ENCODE peak calls at places on chromosomes 11 and 22, in eight cellular contexts. One of them, this sample, is unnamed.

GRCh38 chr11:120331301-120331966 is 4.8 kb upstream of the ARHGEF12 start:
- DNase-seq in iPS-NIHi11: no peak
- DNase-seq in NCI-H146: no peak
- DNase-seq in GM04504: no peak
- DNase-seq in HEK293T: no peak
- DNase-seq in CD4-positive, alpha-beta memory T cell: no peak
- DNase-seq in activated naive CD8-positive, alpha-beta T cell treated with anti-CD3 and anti-CD28 coated beads, Interleukin-2, amount 50 U/mL, for 16 hours: no peak
- DNase-seq in H1: no peak
- DNase-seq in this sample: no peak

GRCh38 chr11:128467610-128468041 is 119.7 kb downstream of the ETS1 start:
- DNase-seq in iPS-NIHi11: no peak
- DNase-seq in NCI-H146: no peak
- DNase-seq in GM04504: peak
- DNase-seq in HEK293T: no peak
- DNase-seq in CD4-positive, alpha-beta memory T cell: peak
- DNase-seq in activated naive CD8-positive, alpha-beta T cell treated with anti-CD3 and anti-CD28 coated beads, Interleukin-2, amount 50 U/mL, for 16 hours: no peak
- DNase-seq in H1: no peak
- DNase-seq in this sample: no peak

GRCh38 chr11:128886401-128887119 is 4.6 kb upstream of the KCNJ5 start:
- DNase-seq in iPS-NIHi11: no peak
- DNase-seq in NCI-H146: peak
- DNase-seq in GM04504: no peak
- DNase-seq in HEK293T: peak
- DNase-seq in CD4-positive, alpha-beta memory T cell: no peak
- DNase-seq in activated naive CD8-positive, alpha-beta T cell treated with anti-CD3 and anti-CD28 coated beads, Interleukin-2, amount 50 U/mL, for 16 hours: no peak
- DNase-seq in H1: no peak
- DNase-seq in this sample: peak

GRCh38 chr11:62931501-62932278 is 10.5 kb upstream of the CHRM1 start:
- DNase-seq in iPS-NIHi11: no peak
- DNase-seq in NCI-H146: no peak
- DNase-seq in GM04504: no peak
- DNase-seq in HEK293T: no peak
- DNase-seq in CD4-positive, alpha-beta memory T cell: no peak
- DNase-seq in activated naive CD8-positive, alpha-beta T cell treated with anti-CD3 and anti-CD28 coated beads, Interleukin-2, amount 50 U/mL, for 16 hours: no peak
- DNase-seq in H1: no peak
- DNase-seq in this sample: no peak

GRCh38 chr11:255176-255575 is 18.4 kb downstream of the PSMD13 start:
- DNase-seq in iPS-NIHi11: no peak
- DNase-seq in NCI-H146: no peak
- DNase-seq in GM04504: no peak
- DNase-seq in HEK293T: no peak
- DNase-seq in CD4-positive, alpha-beta memory T cell: no peak
- DNase-seq in activated naive CD8-positive, alpha-beta T cell treated with anti-CD3 and anti-CD28 coated beads, Interleukin-2, amount 50 U/mL, for 16 hours: no peak
- DNase-seq in H1: no peak
- DNase-seq in this sample: no peak

GRCh38 chr11:118899706-118900360 is 16.1 kb downstream of the CXCR5 start:
- DNase-seq in iPS-NIHi11: no peak
- DNase-seq in NCI-H146: no peak
- DNase-seq in GM04504: no peak
- DNase-seq in HEK293T: no peak
- DNase-seq in CD4-positive, alpha-beta memory T cell: peak
- DNase-seq in activated naive CD8-positive, alpha-beta T cell treated with anti-CD3 and anti-CD28 coated beads, Interleukin-2, amount 50 U/mL, for 16 hours: no peak
- DNase-seq in H1: no peak
- DNase-seq in this sample: no peak

GRCh38 chr11:11786771-11787170 is 55.0 kb upstream of the USP47 start:
- DNase-seq in iPS-NIHi11: peak
- DNase-seq in NCI-H146: no peak
- DNase-seq in GM04504: no peak
- DNase-seq in HEK293T: peak
- DNase-seq in CD4-positive, alpha-beta memory T cell: no peak
- DNase-seq in activated naive CD8-positive, alpha-beta T cell treated with anti-CD3 and anti-CD28 coated beads, Interleukin-2, amount 50 U/mL, for 16 hours: no peak
- DNase-seq in H1: no peak
- DNase-seq in this sample: no peak

GRCh38 chr11:1834132-1834610 is 619 bp upstream of the SYT8 start:
- DNase-seq in iPS-NIHi11: peak
- DNase-seq in NCI-H146: no peak
- DNase-seq in GM04504: no peak
- DNase-seq in HEK293T: no peak
- DNase-seq in CD4-positive, alpha-beta memory T cell: peak
- DNase-seq in activated naive CD8-positive, alpha-beta T cell treated with anti-CD3 and anti-CD28 coated beads, Interleukin-2, amount 50 U/mL, for 16 hours: no peak
- DNase-seq in H1: no peak
- DNase-seq in this sample: no peak

GRCh38 chr11:117020287-117020686 is 77.9 kb downstream of the SIK3 start:
- DNase-seq in iPS-NIHi11: no peak
- DNase-seq in NCI-H146: no peak
- DNase-seq in GM04504: no peak
- DNase-seq in HEK293T: no peak
- DNase-seq in CD4-positive, alpha-beta memory T cell: no peak
- DNase-seq in activated naive CD8-positive, alpha-beta T cell treated with anti-CD3 and anti-CD28 coated beads, Interleukin-2, amount 50 U/mL, for 16 hours: no peak
- DNase-seq in H1: no peak
- DNase-seq in this sample: no peak

GRCh38 chr22:48238018-48238915 is 1475.8 kb downstream of the TBC1D22A start:
- DNase-seq in iPS-NIHi11: no peak
- DNase-seq in NCI-H146: no peak
- DNase-seq in GM04504: no peak
- DNase-seq in HEK293T: no peak
- DNase-seq in CD4-positive, alpha-beta memory T cell: no peak
- DNase-seq in activated naive CD8-positive, alpha-beta T cell treated with anti-CD3 and anti-CD28 coated beads, Interleukin-2, amount 50 U/mL, for 16 hours: no peak
- DNase-seq in H1: peak
- DNase-seq in this sample: no peak

GRCh38 chr11:28274216-28274615 is 166.0 kb downstream of the METTL15 start:
- DNase-seq in iPS-NIHi11: no peak
- DNase-seq in NCI-H146: no peak
- DNase-seq in GM04504: no peak
- DNase-seq in HEK293T: no peak
- DNase-seq in CD4-positive, alpha-beta memory T cell: no peak
- DNase-seq in activated naive CD8-positive, alpha-beta T cell treated with anti-CD3 and anti-CD28 coated beads, Interleukin-2, amount 50 U/mL, for 16 hours: no peak
- DNase-seq in H1: no peak
- DNase-seq in this sample: no peak

GRCh38 chr11:65700377-65700776 is 11.7 kb upstream of the KAT5 start:
- DNase-seq in iPS-NIHi11: no peak
- DNase-seq in NCI-H146: peak
- DNase-seq in GM04504: no peak
- DNase-seq in HEK293T: no peak
- DNase-seq in CD4-positive, alpha-beta memory T cell: no peak
- DNase-seq in activated naive CD8-positive, alpha-beta T cell treated with anti-CD3 and anti-CD28 coated beads, Interleukin-2, amount 50 U/mL, for 16 hours: no peak
- DNase-seq in H1: no peak
- DNase-seq in this sample: no peak

GRCh38 chr11:100340416-100341323 is 346.4 kb upstream of the ARHGAP42 start:
- DNase-seq in iPS-NIHi11: peak
- DNase-seq in NCI-H146: no peak
- DNase-seq in GM04504: no peak
- DNase-seq in HEK293T: no peak
- DNase-seq in CD4-positive, alpha-beta memory T cell: no peak
- DNase-seq in activated naive CD8-positive, alpha-beta T cell treated with anti-CD3 and anti-CD28 coated beads, Interleukin-2, amount 50 U/mL, for 16 hours: no peak
- DNase-seq in H1: no peak
- DNase-seq in this sample: no peak

GRCh38 chr22:37454857-37455686 is 27.8 kb upstream of the ELFN2 start:
- DNase-seq in iPS-NIHi11: no peak
- DNase-seq in NCI-H146: peak
- DNase-seq in GM04504: no peak
- DNase-seq in HEK293T: no peak
- DNase-seq in CD4-positive, alpha-beta memory T cell: no peak
- DNase-seq in activated naive CD8-positive, alpha-beta T cell treated with anti-CD3 and anti-CD28 coated beads, Interleukin-2, amount 50 U/mL, for 16 hours: no peak
- DNase-seq in H1: no peak
- DNase-seq in this sample: no peak

GRCh38 chr11:9138133-9138453 is 46.7 kb upstream of the SCUBE2 start:
- DNase-seq in iPS-NIHi11: no peak
- DNase-seq in NCI-H146: peak
- DNase-seq in GM04504: no peak
- DNase-seq in HEK293T: no peak
- DNase-seq in CD4-positive, alpha-beta memory T cell: no peak
- DNase-seq in activated naive CD8-positive, alpha-beta T cell treated with anti-CD3 and anti-CD28 coated beads, Interleukin-2, amount 50 U/mL, for 16 hours: no peak
- DNase-seq in H1: no peak
- DNase-seq in this sample: peak

GRCh38 chr11:71428861-71429435 is 19.2 kb downstream of the DHCR7 start:
- DNase-seq in iPS-NIHi11: no peak
- DNase-seq in NCI-H146: no peak
- DNase-seq in GM04504: no peak
- DNase-seq in HEK293T: no peak
- DNase-seq in CD4-positive, alpha-beta memory T cell: no peak
- DNase-seq in activated naive CD8-positive, alpha-beta T cell treated with anti-CD3 and anti-CD28 coated beads, Interleukin-2, amount 50 U/mL, for 16 hours: no peak
- DNase-seq in H1: no peak
- DNase-seq in this sample: no peak

GRCh38 chr22:20927940-20928572 is 10.8 kb downstream of the CRKL start:
- DNase-seq in iPS-NIHi11: no peak
- DNase-seq in NCI-H146: no peak
- DNase-seq in GM04504: no peak
- DNase-seq in HEK293T: no peak
- DNase-seq in CD4-positive, alpha-beta memory T cell: peak
- DNase-seq in activated naive CD8-positive, alpha-beta T cell treated with anti-CD3 and anti-CD28 coated beads, Interleukin-2, amount 50 U/mL, for 16 hours: no peak
- DNase-seq in H1: no peak
- DNase-seq in this sample: no peak

GRCh38 chr11:86492370-86493030 is 117.8 kb downstream of the CCDC81 start:
- DNase-seq in iPS-NIHi11: no peak
- DNase-seq in NCI-H146: no peak
- DNase-seq in GM04504: no peak
- DNase-seq in HEK293T: no peak
- DNase-seq in CD4-positive, alpha-beta memory T cell: no peak
- DNase-seq in activated naive CD8-positive, alpha-beta T cell treated with anti-CD3 and anti-CD28 coated beads, Interleukin-2, amount 50 U/mL, for 16 hours: no peak
- DNase-seq in H1: no peak
- DNase-seq in this sample: no peak

GRCh38 chr11:86681039-86681745 is 8.8 kb upstream of the ME3 start:
- DNase-seq in iPS-NIHi11: no peak
- DNase-seq in NCI-H146: no peak
- DNase-seq in GM04504: no peak
- DNase-seq in HEK293T: no peak
- DNase-seq in CD4-positive, alpha-beta memory T cell: no peak
- DNase-seq in activated naive CD8-positive, alpha-beta T cell treated with anti-CD3 and anti-CD28 coated beads, Interleukin-2, amount 50 U/mL, for 16 hours: no peak
- DNase-seq in H1: no peak
- DNase-seq in this sample: no peak

GRCh38 chr22:39932918-39933649 is 27.1 kb upstream of the TMA7B start:
- DNase-seq in iPS-NIHi11: peak
- DNase-seq in NCI-H146: peak
- DNase-seq in GM04504: peak
- DNase-seq in HEK293T: peak
- DNase-seq in CD4-positive, alpha-beta memory T cell: peak
- DNase-seq in activated naive CD8-positive, alpha-beta T cell treated with anti-CD3 and anti-CD28 coated beads, Interleukin-2, amount 50 U/mL, for 16 hours: peak
- DNase-seq in H1: peak
- DNase-seq in this sample: no peak

GRCh38 chr11:45450189-45450588 is 164.0 kb upstream of the SYT13 start:
- DNase-seq in iPS-NIHi11: no peak
- DNase-seq in NCI-H146: no peak
- DNase-seq in GM04504: no peak
- DNase-seq in HEK293T: no peak
- DNase-seq in CD4-positive, alpha-beta memory T cell: no peak
- DNase-seq in activated naive CD8-positive, alpha-beta T cell treated with anti-CD3 and anti-CD28 coated beads, Interleukin-2, amount 50 U/mL, for 16 hours: no peak
- DNase-seq in H1: no peak
- DNase-seq in this sample: no peak

GRCh38 chr22:31233001-31233400 is 20.9 kb downstream of the LIMK2 start:
- DNase-seq in iPS-NIHi11: no peak
- DNase-seq in NCI-H146: no peak
- DNase-seq in GM04504: no peak
- DNase-seq in HEK293T: no peak
- DNase-seq in CD4-positive, alpha-beta memory T cell: no peak
- DNase-seq in activated naive CD8-positive, alpha-beta T cell treated with anti-CD3 and anti-CD28 coated beads, Interleukin-2, amount 50 U/mL, for 16 hours: no peak
- DNase-seq in H1: no peak
- DNase-seq in this sample: no peak

GRCh38 chr11:13561860-13562259 is 66.1 kb upstream of the PTH start:
- DNase-seq in iPS-NIHi11: no peak
- DNase-seq in NCI-H146: no peak
- DNase-seq in GM04504: no peak
- DNase-seq in HEK293T: no peak
- DNase-seq in CD4-positive, alpha-beta memory T cell: no peak
- DNase-seq in activated naive CD8-positive, alpha-beta T cell treated with anti-CD3 and anti-CD28 coated beads, Interleukin-2, amount 50 U/mL, for 16 hours: no peak
- DNase-seq in H1: no peak
- DNase-seq in this sample: no peak

GRCh38 chr11:103894673-103895072 is 141.8 kb upstream of the DDI1 start:
- DNase-seq in iPS-NIHi11: no peak
- DNase-seq in NCI-H146: no peak
- DNase-seq in GM04504: no peak
- DNase-seq in HEK293T: no peak
- DNase-seq in CD4-positive, alpha-beta memory T cell: no peak
- DNase-seq in activated naive CD8-positive, alpha-beta T cell treated with anti-CD3 and anti-CD28 coated beads, Interleukin-2, amount 50 U/mL, for 16 hours: no peak
- DNase-seq in H1: no peak
- DNase-seq in this sample: no peak

GRCh38 chr22:23408321-23408720 is 171.8 kb downstream of the IGLL1 start:
- DNase-seq in iPS-NIHi11: no peak
- DNase-seq in NCI-H146: no peak
- DNase-seq in GM04504: no peak
- DNase-seq in HEK293T: no peak
- DNase-seq in CD4-positive, alpha-beta memory T cell: no peak
- DNase-seq in activated naive CD8-positive, alpha-beta T cell treated with anti-CD3 and anti-CD28 coated beads, Interleukin-2, amount 50 U/mL, for 16 hours: no peak
- DNase-seq in H1: no peak
- DNase-seq in this sample: no peak

GRCh38 chr22:26172389-26172990 is 3.2 kb downstream of the SEZ6L start:
- DNase-seq in iPS-NIHi11: peak
- DNase-seq in NCI-H146: peak
- DNase-seq in GM04504: peak
- DNase-seq in HEK293T: peak
- DNase-seq in CD4-positive, alpha-beta memory T cell: no peak
- DNase-seq in activated naive CD8-positive, alpha-beta T cell treated with anti-CD3 and anti-CD28 coated beads, Interleukin-2, amount 50 U/mL, for 16 hours: no peak
- DNase-seq in H1: peak
- DNase-seq in this sample: peak

GRCh38 chr11:6022954-6023353 is 7.6 kb downstream of the OR56A1 start:
- DNase-seq in iPS-NIHi11: peak
- DNase-seq in NCI-H146: peak
- DNase-seq in GM04504: peak
- DNase-seq in HEK293T: peak
- DNase-seq in CD4-positive, alpha-beta memory T cell: peak
- DNase-seq in activated naive CD8-positive, alpha-beta T cell treated with anti-CD3 and anti-CD28 coated beads, Interleukin-2, amount 50 U/mL, for 16 hours: no peak
- DNase-seq in H1: no peak
- DNase-seq in this sample: no peak

GRCh38 chr11:117597083-117597482 is 199.9 kb downstream of the DSCAML1 start:
- DNase-seq in iPS-NIHi11: peak
- DNase-seq in NCI-H146: no peak
- DNase-seq in GM04504: no peak
- DNase-seq in HEK293T: peak
- DNase-seq in CD4-positive, alpha-beta memory T cell: no peak
- DNase-seq in activated naive CD8-positive, alpha-beta T cell treated with anti-CD3 and anti-CD28 coated beads, Interleukin-2, amount 50 U/mL, for 16 hours: no peak
- DNase-seq in H1: peak
- DNase-seq in this sample: no peak

GRCh38 chr11:6725386-6725896 is 42.3 kb upstream of the MRPL17 start:
- DNase-seq in iPS-NIHi11: no peak
- DNase-seq in NCI-H146: no peak
- DNase-seq in GM04504: no peak
- DNase-seq in HEK293T: no peak
- DNase-seq in CD4-positive, alpha-beta memory T cell: no peak
- DNase-seq in activated naive CD8-positive, alpha-beta T cell treated with anti-CD3 and anti-CD28 coated beads, Interleukin-2, amount 50 U/mL, for 16 hours: no peak
- DNase-seq in H1: no peak
- DNase-seq in this sample: no peak